ENCODE peak calls at places on chromosome 3, in five cellular contexts. B is activated effector memory CD4-positive, alpha-beta T cell treated with Interleukin-2 at 50 U/mL for 16 hours; W is activated T-cell treated with anti-CD3 and anti-CD28 coated beads for 48 hours; O is foreskin fibroblast; N is lung microvascular endothelial cell. G is an unnamed sample.

GRCh38 chr3:127478922-127479321 is 111.6 kb downstream of the TPRA1 start:
- DNase-seq in N (no peak), W (no peak), B (no peak), O (no peak), G (no peak)

GRCh38 chr3:52118156-52118875 is 35.9 kb downstream of the POC1A start:
- DNase-seq in B (no peak), W (no peak), N (no peak), O (no peak), G (no peak)

GRCh38 chr3:38112378-38112761 is 24.6 kb downstream of the ACAA1 start:
- DNase-seq in B (no peak), O (no peak), W (no peak), N (no peak), G (no peak)

GRCh38 chr3:36434682-36435426 is 54.5 kb downstream of the STAC start:
- DNase-seq in B (no peak), N (no peak), W (no peak), O (peak; percentile 32), G (no peak)

GRCh38 chr3:45407634-45408033 is 19.3 kb downstream of the LARS2 start:
- DNase-seq in N (no peak), O (no peak), W (no peak), B (no peak), G (no peak)

GRCh38 chr3:66508461-66508860 is 7.6 kb upstream of the LRIG1 start:
- DNase-seq in B (no peak), W (no peak), O (no peak), N (no peak), G (no peak)

GRCh38 chr3:95627697-95628096 is 1186.7 kb upstream of the EPHA6 start:
- DNase-seq in W (no peak), B (no peak), O (no peak), N (no peak), G (no peak)

GRCh38 chr3:181330257-181330656 is 340.7 kb upstream of the DNAJC19 start:
- DNase-seq in B (no peak), W (no peak), O (no peak), N (peak; percentile 11), G (no peak)

GRCh38 chr3:192850501-192850981 is 67.1 kb downstream of the MB21D2 start:
- DNase-seq in B (no peak), O (peak; percentile 53), N (no peak), W (peak; percentile 33), G (no peak)

GRCh38 chr3:186360779-186361178 is 1.3 kb downstream of the DGKG start:
- DNase-seq in N (no peak), O (no peak), B (no peak), W (no peak), G (no peak)

GRCh38 chr3:87398226-87398774 is 121.9 kb upstream of the POU1F1 start:
- DNase-seq in N (no peak), B (no peak), O (no peak), W (no peak), G (no peak)

GRCh38 chr3:165451671-165452070 is 255.5 kb upstream of the SLITRK3 start:
- DNase-seq in B (no peak), W (no peak), O (no peak), N (no peak), G (no peak)

GRCh38 chr3:123039178-123039577 is 11.6 kb upstream of the SEMA5B start:
- DNase-seq in N (peak; percentile 48), O (no peak), B (no peak), W (no peak), G (no peak)

GRCh38 chr3:4752201-4753072 is 226.8 kb upstream of the BHLHE40 start:
- DNase-seq in B (no peak), N (no peak), W (no peak), O (peak; percentile 23), G (no peak)

GRCh38 chr3:64031540-64032533 is 8.5 kb upstream of the PSMD6 start:
- DNase-seq in N (no peak), W (no peak), B (no peak), O (no peak), G (no peak)

GRCh38 chr3:45537960-45538640 is 56.5 kb upstream of the LIMD1 start:
- DNase-seq in N (peak; percentile 81), O (peak; percentile 73), B (no peak), W (no peak), G (no peak)

GRCh38 chr3:52090131-52090548 is 33.8 kb upstream of the DUSP7 start:
- DNase-seq in N (peak; percentile 85), O (peak; percentile 86), W (no peak), B (no peak), G (peak; percentile 43)

GRCh38 chr3:49471856-49472495 is 1.9 kb downstream of the DAG1 start:
- DNase-seq in W (no peak), N (no peak), O (no peak), B (no peak), G (no peak)

GRCh38 chr3:24185738-24186384 is 240.8 kb downstream of the NR1D2 start:
- DNase-seq in W (peak; percentile 8), O (peak; percentile 37), N (peak; percentile 81), B (no peak), G (peak; percentile 22)

GRCh38 chr3:15797600-15798303 is at the start of gene ANKRD28:
- DNase-seq in B (no peak), O (peak; percentile 87), W (no peak), N (peak; percentile 87), G (peak; percentile 84)

GRCh38 chr3:143928541-143929255 is 42.9 kb upstream of the DIPK2A start:
- DNase-seq in W (no peak), O (no peak), B (no peak), N (no peak), G (no peak)

GRCh38 chr3:131907809-131908208 is 127.0 kb downstream of the CPNE4 start:
- DNase-seq in N (no peak), O (no peak), W (no peak), B (no peak), G (no peak)

GRCh38 chr3:127707777-127708438 is 35.2 kb downstream of the ABTB1 start:
- DNase-seq in B (no peak), O (no peak), W (no peak), N (no peak), G (no peak)

GRCh38 chr3:18098960-18099587 is 326.1 kb downstream of the SATB1 start:
- DNase-seq in O (peak; percentile 92), W (peak; percentile 55), B (no peak), N (no peak), G (no peak)

GRCh38 chr3:195133462-195133861 is 137.5 kb downstream of the XXYLT1 start:
- DNase-seq in W (peak; percentile 33), N (no peak), O (peak; percentile 62), B (peak; percentile 13), G (no peak)

GRCh38 chr3:23740517-23741402 is 65.0 kb upstream of the UBE2E1 start:
- DNase-seq in O (no peak), N (peak; percentile 94), W (peak; percentile 17), B (no peak), G (peak; percentile 67)

GRCh38 chr3:46375814-46376213 is 5.1 kb downstream of the CCR5 start:
- DNase-seq in B (no peak), W (no peak), N (no peak), O (no peak), G (no peak)

GRCh38 chr3:81443457-81443782 is 318.0 kb downstream of the GBE1 start:
- DNase-seq in N (no peak), W (no peak), O (no peak), B (no peak), G (no peak)

GRCh38 chr3:109325657-109326056 is 9.3 kb upstream of the DPPA2 start:
- DNase-seq in B (no peak), W (no peak), O (no peak), N (no peak), G (no peak)

GRCh38 chr3:33437556-33438283 is 2.5 kb downstream of the UBP1 start:
- DNase-seq in N (peak; percentile 4), B (no peak), W (no peak), O (peak; percentile 41), G (peak; percentile 36)

GRCh38 chr3:49162751-49163419 is 3.2 kb downstream of the CCDC71 start:
- DNase-seq in W (no peak), N (no peak), O (no peak), B (no peak), G (no peak)

GRCh38 chr3:25870452-25870851 is 80.6 kb downstream of the OXSM start:
- DNase-seq in O (no peak), N (no peak), B (no peak), W (no peak), G (no peak)

GRCh38 chr3:107272471-107272870 is 104.8 kb upstream of the CCDC54 start:
- DNase-seq in B (no peak), W (no peak), N (no peak), O (no peak), G (no peak)

GRCh38 chr3:21062724-21063436 is 688.1 kb downstream of the ZNF385D start:
- DNase-seq in B (no peak), O (peak; percentile 11), W (no peak), N (no peak), G (no peak)

GRCh38 chr3:136883967-136884720 is 22.1 kb downstream of the NCK1 start:
- DNase-seq in W (no peak), B (no peak), O (no peak), N (no peak), G (no peak)